ENCODE peak calls at places on chromosomes 5 and 9, in nine cellular contexts. W is mucosa of descending colon; R is iris pigment epithelial cell; L is NCI-H1417; X is D341Med; P is fibroblast of the conjunctiva; C is stimulated activated naive CD8-positive, alpha-beta T cell treated with anti-CD3 and anti-CD28 coated beads, Interleukin-15, Interleukin-2, amounts not matched to agents 100 U/mL and 50 U/mL, for 24 hours; A is astrocyte of the spinal cord; Y is NCI-H1092 treated with DMSO at 0.1 percent for 48 hours. S is an unnamed sample.

GRCh38 chr5:175842947-175843793 is 28.2 kb upstream of the CPLX2 start:
- DNase-seq in P (peak), X (peak), W (no peak), C (no peak), A (peak), R (peak), L (no peak), Y (no peak), S (no peak)

GRCh38 chr9:133726401-133727276 is 11.5 kb downstream of the SARDH start:
- DNase-seq in C (peak), R (peak), A (peak), X (peak), W (peak), P (no peak), L (peak), Y (peak), S (peak)

GRCh38 chr5:179343902-179344300 is 1.4 kb downstream of the ADAMTS2 start:
- DNase-seq in Y (peak), L (no peak), X (peak), C (peak), A (no peak), P (peak), W (no peak), R (peak), S (no peak)

GRCh38 chr5:28523887-28524637 is 1485.7 kb upstream of the CDH9 start:
- DNase-seq in C (no peak), X (no peak), A (peak), W (no peak), L (no peak), P (peak), R (peak), Y (no peak), S (no peak)

GRCh38 chr9:130072515-130073235 is 19.0 kb downstream of the GPR107 start:
- DNase-seq in C (peak), R (peak), P (no peak), L (no peak), X (no peak), Y (no peak), A (peak), W (no peak), S (no peak)

GRCh38 chr5:149766460-149767277 is 36.6 kb downstream of the PPARGC1B start:
- DNase-seq in W (no peak), C (no peak), Y (no peak), A (no peak), P (no peak), X (no peak), L (no peak), R (no peak), S (no peak)

GRCh38 chr9:22863106-22863505 is 416.5 kb downstream of the DMRTA1 start:
- DNase-seq in X (peak), P (no peak), W (no peak), Y (no peak), L (no peak), A (no peak), R (no peak), C (no peak), S (no peak)

GRCh38 chr5:179427676-179428056 is 82.4 kb upstream of the ADAMTS2 start:
- DNase-seq in R (no peak), L (no peak), A (no peak), X (no peak), W (no peak), C (no peak), P (no peak), Y (no peak), S (no peak)

GRCh38 chr9:135904121-135904520 is 3.2 kb downstream of the CAMSAP1 start:
- DNase-seq in R (no peak), L (no peak), P (no peak), W (no peak), A (no peak), C (no peak), Y (no peak), X (no peak), S (no peak)

GRCh38 chr5:174720066-174720611 is 4.2 kb upstream of the MSX2 start:
- DNase-seq in R (no peak), Y (no peak), C (no peak), X (no peak), A (no peak), P (no peak), L (no peak), W (no peak), S (no peak)

GRCh38 chr9:17926246-17926645 is 347.4 kb downstream of the SH3GL2 start:
- DNase-seq in P (no peak), R (no peak), L (no peak), X (no peak), A (no peak), Y (no peak), W (no peak), C (no peak), S (no peak)

GRCh38 chr5:105392710-105393149 is 1830.1 kb upstream of the NUDT12 start:
- DNase-seq in C (no peak), R (no peak), Y (no peak), X (no peak), A (no peak), L (no peak), W (no peak), P (no peak), S (no peak)

GRCh38 chr9:93965830-93966577 is 10.8 kb upstream of the BARX1 start:
- DNase-seq in L (no peak), R (no peak), C (no peak), X (no peak), W (no peak), P (no peak), A (no peak), Y (peak), S (no peak)

GRCh38 chr9:121783523-121784507 is 132.4 kb downstream of the DAB2IP start:
- DNase-seq in C (no peak), P (no peak), Y (no peak), A (no peak), W (no peak), L (no peak), R (no peak), X (no peak), S (no peak)

GRCh38 chr9:109299901-109300300 is 21.0 kb downstream of the EPB41L4B start:
- DNase-seq in W (no peak), X (no peak), A (no peak), C (no peak), Y (no peak), P (no peak), R (no peak), L (no peak), S (no peak)

GRCh38 chr5:90184764-90185163 is 224.8 kb downstream of the CETN3 start:
- DNase-seq in C (no peak), L (no peak), X (no peak), R (no peak), W (no peak), Y (no peak), A (no peak), P (no peak), S (no peak)

GRCh38 chr5:98365126-98365525 is 408.3 kb upstream of the RGMB start:
- DNase-seq in R (no peak), L (no peak), X (no peak), P (no peak), A (no peak), C (no peak), W (peak), Y (peak), S (no peak)

GRCh38 chr5:59066367-59067163 is 483.7 kb downstream of the RAB3C start:
- DNase-seq in W (no peak), C (no peak), A (peak), X (no peak), R (peak), P (no peak), Y (no peak), L (no peak), S (no peak)

GRCh38 chr9:72037571-72037970 is 22.8 kb downstream of the C9orf57 start:
- DNase-seq in L (no peak), X (no peak), Y (no peak), A (no peak), P (no peak), W (no peak), R (no peak), C (no peak), S (no peak)

GRCh38 chr5:14996997-14997396 is 125.4 kb upstream of the ANKH start:
- DNase-seq in R (no peak), W (no peak), A (no peak), C (no peak), L (no peak), Y (no peak), P (no peak), X (no peak), S (no peak)

GRCh38 chr9:134056483-134057310 is 11.1 kb downstream of the BRD3 start:
- DNase-seq in L (no peak), R (no peak), A (no peak), C (peak), Y (no peak), X (no peak), P (no peak), W (no peak), S (peak)

GRCh38 chr9:114688892-114689291 is 6.9 kb upstream of the TEX48 start:
- DNase-seq in Y (no peak), C (no peak), L (no peak), W (no peak), P (no peak), X (no peak), A (no peak), R (no peak), S (no peak)